ENCODE peak calls at places on chromosomes 12 and 14, in nine cellular contexts. One of them, this sample, is unnamed.

GRCh38 chr12:6891637-6892036 is 13.0 kb upstream of the LRRC23 start:
- DNase-seq in psoas muscle: no peak
- DNase-seq in fibroblast of lung: no peak
- DNase-seq in CD4-positive, alpha-beta T cell: no peak
- DNase-seq in tibial artery: no peak
- DNase-seq in GM23338: no peak
- DNase-seq in lung: no peak
- DNase-seq in neural progenitor cell: no peak
- DNase-seq in transverse colon: no peak
- DNase-seq in this sample: no peak

GRCh38 chr14:31395572-31396205 is 24.7 kb downstream of the HEATR5A start:
- DNase-seq in CD4-positive, alpha-beta T cell: no peak
- DNase-seq in lung: no peak
- DNase-seq in fibroblast of lung: no peak
- DNase-seq in neural progenitor cell: no peak
- DNase-seq in psoas muscle: no peak
- DNase-seq in tibial artery: no peak
- DNase-seq in transverse colon: no peak
- DNase-seq in GM23338: no peak
- DNase-seq in this sample: no peak

GRCh38 chr12:87866602-87867292 is 162.5 kb downstream of the C12orf50 start:
- DNase-seq in lung: no peak
- DNase-seq in CD4-positive, alpha-beta T cell: no peak
- DNase-seq in transverse colon: no peak
- DNase-seq in GM23338: peak; percentile 25
- DNase-seq in tibial artery: no peak
- DNase-seq in fibroblast of lung: peak; percentile 38
- DNase-seq in neural progenitor cell: peak; percentile 2
- DNase-seq in psoas muscle: no peak
- DNase-seq in this sample: no peak

GRCh38 chr12:40107098-40107802 is 1.4 kb upstream of the SLC2A13 start:
- DNase-seq in GM23338: peak; percentile 96
- DNase-seq in transverse colon: peak; percentile 93
- DNase-seq in fibroblast of lung: peak; percentile 91
- DNase-seq in CD4-positive, alpha-beta T cell: peak; percentile 91
- DNase-seq in lung: peak; percentile 91
- DNase-seq in psoas muscle: peak; percentile 83
- DNase-seq in neural progenitor cell: peak; percentile 90
- DNase-seq in tibial artery: peak; percentile 89
- DNase-seq in this sample: peak; percentile 93

GRCh38 chr12:43762596-43762995 is 3.8 kb downstream of the IRAK4 start:
- DNase-seq in tibial artery: no peak
- DNase-seq in CD4-positive, alpha-beta T cell: no peak
- DNase-seq in GM23338: peak; percentile 84
- DNase-seq in transverse colon: no peak
- DNase-seq in psoas muscle: no peak
- DNase-seq in fibroblast of lung: no peak
- DNase-seq in lung: no peak
- DNase-seq in neural progenitor cell: no peak
- DNase-seq in this sample: no peak

GRCh38 chr14:70567791-70568190 is 32.7 kb downstream of the MED6 start:
- DNase-seq in GM23338: peak; percentile 92
- DNase-seq in transverse colon: no peak
- DNase-seq in psoas muscle: no peak
- DNase-seq in fibroblast of lung: peak; percentile 28
- DNase-seq in tibial artery: no peak
- DNase-seq in neural progenitor cell: peak; percentile 58
- DNase-seq in lung: no peak
- DNase-seq in CD4-positive, alpha-beta T cell: no peak
- DNase-seq in this sample: no peak

GRCh38 chr12:117134059-117134458 is 34.8 kb upstream of the TESC start:
- DNase-seq in CD4-positive, alpha-beta T cell: no peak
- DNase-seq in neural progenitor cell: no peak
- DNase-seq in lung: no peak
- DNase-seq in psoas muscle: no peak
- DNase-seq in fibroblast of lung: no peak
- DNase-seq in transverse colon: no peak
- DNase-seq in tibial artery: no peak
- DNase-seq in GM23338: no peak
- DNase-seq in this sample: no peak

GRCh38 chr14:30525833-30526232 is 33.1 kb upstream of the G2E3 start:
- DNase-seq in tibial artery: no peak
- DNase-seq in CD4-positive, alpha-beta T cell: no peak
- DNase-seq in transverse colon: no peak
- DNase-seq in psoas muscle: no peak
- DNase-seq in neural progenitor cell: no peak
- DNase-seq in GM23338: no peak
- DNase-seq in fibroblast of lung: peak; percentile 16
- DNase-seq in lung: no peak
- DNase-seq in this sample: no peak

GRCh38 chr14:21978184-21978998 is 304.8 kb upstream of the OR4E1 start:
- DNase-seq in lung: peak; percentile 31
- DNase-seq in transverse colon: peak; percentile 25
- DNase-seq in psoas muscle: peak; percentile 19
- DNase-seq in fibroblast of lung: peak; percentile 12
- DNase-seq in CD4-positive, alpha-beta T cell: peak; percentile 52
- DNase-seq in tibial artery: no peak
- DNase-seq in GM23338: peak; percentile 85
- DNase-seq in neural progenitor cell: peak; percentile 75
- DNase-seq in this sample: no peak

GRCh38 chr14:81767266-81767987 is 233.8 kb upstream of the SEL1L start:
- DNase-seq in psoas muscle: no peak
- DNase-seq in neural progenitor cell: peak; percentile 39
- DNase-seq in tibial artery: no peak
- DNase-seq in lung: no peak
- DNase-seq in transverse colon: no peak
- DNase-seq in fibroblast of lung: no peak
- DNase-seq in GM23338: no peak
- DNase-seq in CD4-positive, alpha-beta T cell: no peak
- DNase-seq in this sample: no peak

GRCh38 chr12:44885902-44886301 is 9.8 kb upstream of the NELL2 start:
- DNase-seq in tibial artery: no peak
- DNase-seq in CD4-positive, alpha-beta T cell: no peak
- DNase-seq in fibroblast of lung: no peak
- DNase-seq in neural progenitor cell: no peak
- DNase-seq in transverse colon: no peak
- DNase-seq in GM23338: no peak
- DNase-seq in lung: no peak
- DNase-seq in psoas muscle: no peak
- DNase-seq in this sample: no peak

GRCh38 chr12:1740161-1740948 is 49.5 kb downstream of the ADIPOR2 start:
- DNase-seq in CD4-positive, alpha-beta T cell: no peak
- DNase-seq in psoas muscle: no peak
- DNase-seq in transverse colon: no peak
- DNase-seq in fibroblast of lung: no peak
- DNase-seq in neural progenitor cell: no peak
- DNase-seq in tibial artery: no peak
- DNase-seq in GM23338: no peak
- DNase-seq in lung: no peak
- DNase-seq in this sample: no peak

GRCh38 chr12:44771485-44771884 is 104.6 kb downstream of the NELL2 start:
- DNase-seq in GM23338: peak; percentile 54
- DNase-seq in transverse colon: no peak
- DNase-seq in psoas muscle: no peak
- DNase-seq in CD4-positive, alpha-beta T cell: no peak
- DNase-seq in fibroblast of lung: no peak
- DNase-seq in neural progenitor cell: no peak
- DNase-seq in tibial artery: no peak
- DNase-seq in lung: no peak
- DNase-seq in this sample: no peak

GRCh38 chr14:22497671-22498093 is 91.3 kb downstream of the DAD1 start:
- DNase-seq in psoas muscle: no peak
- DNase-seq in CD4-positive, alpha-beta T cell: no peak
- DNase-seq in GM23338: no peak
- DNase-seq in transverse colon: no peak
- DNase-seq in neural progenitor cell: no peak
- DNase-seq in fibroblast of lung: no peak
- DNase-seq in lung: no peak
- DNase-seq in tibial artery: no peak
- DNase-seq in this sample: no peak

GRCh38 chr12:1457901-1458300 is 136.5 kb downstream of the FBXL14 start:
- DNase-seq in GM23338: no peak
- DNase-seq in tibial artery: peak; percentile 86
- DNase-seq in fibroblast of lung: peak; percentile 42
- DNase-seq in CD4-positive, alpha-beta T cell: no peak
- DNase-seq in transverse colon: no peak
- DNase-seq in psoas muscle: peak; percentile 34
- DNase-seq in neural progenitor cell: no peak
- DNase-seq in lung: no peak
- DNase-seq in this sample: no peak

GRCh38 chr14:34098045-34098984 is 147.4 kb upstream of the EGLN3 start:
- DNase-seq in lung: no peak
- DNase-seq in GM23338: peak; percentile 54
- DNase-seq in neural progenitor cell: peak; percentile 50
- DNase-seq in psoas muscle: peak; percentile 17
- DNase-seq in fibroblast of lung: peak; percentile 65
- DNase-seq in transverse colon: peak; percentile 24
- DNase-seq in CD4-positive, alpha-beta T cell: no peak
- DNase-seq in tibial artery: no peak
- DNase-seq in this sample: no peak

GRCh38 chr12:75260316-75260715 is 50.7 kb upstream of the KCNC2 start:
- DNase-seq in GM23338: no peak
- DNase-seq in tibial artery: no peak
- DNase-seq in psoas muscle: no peak
- DNase-seq in transverse colon: no peak
- DNase-seq in neural progenitor cell: no peak
- DNase-seq in CD4-positive, alpha-beta T cell: no peak
- DNase-seq in lung: no peak
- DNase-seq in fibroblast of lung: no peak
- DNase-seq in this sample: no peak

GRCh38 chr12:26247873-26248272 is 52.5 kb downstream of the SSPN start:
- DNase-seq in lung: no peak
- DNase-seq in tibial artery: no peak
- DNase-seq in transverse colon: no peak
- DNase-seq in psoas muscle: no peak
- DNase-seq in GM23338: no peak
- DNase-seq in neural progenitor cell: no peak
- DNase-seq in CD4-positive, alpha-beta T cell: no peak
- DNase-seq in fibroblast of lung: no peak
- DNase-seq in this sample: no peak

GRCh38 chr12:19867151-19867550 is 427.9 kb downstream of the AEBP2 start:
- DNase-seq in neural progenitor cell: no peak
- DNase-seq in psoas muscle: no peak
- DNase-seq in fibroblast of lung: no peak
- DNase-seq in CD4-positive, alpha-beta T cell: no peak
- DNase-seq in lung: no peak
- DNase-seq in GM23338: no peak
- DNase-seq in transverse colon: no peak
- DNase-seq in tibial artery: no peak
- DNase-seq in this sample: no peak

DNA sequence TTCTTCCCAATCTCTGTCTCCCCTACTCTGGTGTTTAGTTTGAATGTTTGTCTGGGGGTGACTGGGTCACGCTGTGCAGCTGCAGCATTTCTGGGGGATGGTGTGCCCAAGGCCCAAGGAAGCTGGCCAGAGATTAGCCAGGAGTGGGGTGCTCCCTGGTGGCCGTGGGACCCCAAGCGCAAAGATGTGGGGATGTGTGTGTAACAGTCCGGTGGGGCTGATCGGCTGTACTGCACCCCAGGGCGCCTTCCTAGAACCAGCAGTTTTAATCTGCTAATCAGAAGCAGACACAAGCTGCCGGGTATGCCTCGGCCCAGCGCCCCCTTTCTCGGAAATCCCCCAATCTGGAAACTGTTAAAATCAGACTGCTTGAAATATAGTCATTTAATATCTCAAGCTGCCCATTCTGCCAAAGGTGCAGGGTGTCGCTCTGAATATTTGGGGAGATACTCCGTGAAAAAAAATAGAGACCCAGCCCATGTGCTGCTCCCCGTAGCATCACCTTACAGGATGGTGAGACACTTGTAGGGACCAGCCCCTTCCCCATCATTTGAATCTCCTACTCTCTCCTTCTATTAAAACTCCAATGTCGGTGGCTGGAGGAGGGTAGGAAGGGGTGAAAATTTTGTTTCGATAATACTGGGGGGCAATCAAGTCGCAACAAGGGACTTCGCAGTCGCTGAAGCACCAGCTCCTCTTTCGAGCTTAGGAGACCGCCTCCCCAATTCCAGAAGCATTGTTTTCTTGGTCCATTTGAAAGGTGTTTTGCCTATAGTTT is 4.3 kb downstream of the HOXC9 start:
- DNase-seq in tibial artery: no peak
- DNase-seq in transverse colon: no peak
- DNase-seq in fibroblast of lung: no peak
- DNase-seq in lung: no peak
- DNase-seq in neural progenitor cell: no peak
- DNase-seq in psoas muscle: no peak
- DNase-seq in GM23338: no peak
- DNase-seq in CD4-positive, alpha-beta T cell: no peak
- DNase-seq in this sample: no peak
- H3K27ac ChIP-seq in tibial artery: peak overlapping the region; percentile 93
- H3K27ac ChIP-seq in transverse colon: no peak overlapping the region
- H3K27ac ChIP-seq in fibroblast of lung: no peak overlapping the region
- H3K27ac ChIP-seq in lung: no peak overlapping the region
- H3K27ac ChIP-seq in neural progenitor cell: no peak overlapping the region
- H3K27ac ChIP-seq in psoas muscle: peak overlapping the region; percentile 95
- H3K27ac ChIP-seq in GM23338: no peak overlapping the region
- H3K27ac ChIP-seq in CD4-positive, alpha-beta T cell: no peak overlapping the region
- H3K27ac ChIP-seq in this sample: no peak overlapping the region

DNA sequence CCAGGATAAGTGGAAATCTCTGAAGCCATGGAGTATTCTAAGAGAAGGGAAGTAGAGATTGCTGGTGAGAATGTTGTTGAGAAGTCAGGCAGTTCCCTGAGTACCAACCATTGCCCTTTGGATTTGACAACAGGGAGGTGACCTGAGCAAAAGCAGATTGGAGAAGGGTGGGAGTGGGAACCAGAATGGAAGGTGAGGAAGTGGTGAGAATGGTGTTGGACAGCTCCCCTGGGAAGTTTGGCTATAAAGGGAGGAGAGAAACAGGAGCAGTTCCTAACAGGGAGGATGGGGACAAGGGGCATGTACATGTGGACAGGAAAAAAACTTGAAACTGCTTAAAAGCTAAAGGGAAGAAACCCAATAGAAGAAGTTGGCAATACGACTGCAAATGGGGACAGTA is 198.1 kb downstream of the ETV6 start:
- DNase-seq in fibroblast of lung: no peak
- DNase-seq in CD4-positive, alpha-beta T cell: no peak
- DNase-seq in tibial artery: no peak
- DNase-seq in psoas muscle: no peak
- DNase-seq in neural progenitor cell: no peak
- DNase-seq in transverse colon: no peak
- DNase-seq in lung: no peak
- DNase-seq in GM23338: no peak
- DNase-seq in this sample: no peak
- TF ChIP-seq CTCF in fibroblast of lung: no peak
- TF ChIP-seq CTCF in CD4-positive, alpha-beta T cell: no peak
- TF ChIP-seq CTCF in tibial artery: no peak
- TF ChIP-seq CTCF in psoas muscle: no peak
- TF ChIP-seq CTCF in neural progenitor cell: no peak
- TF ChIP-seq CTCF in transverse colon: no peak
- TF ChIP-seq CTCF in lung: no peak
- TF ChIP-seq CTCF in GM23338: no peak
- TF ChIP-seq CTCF in this sample: no peak

GRCh38 chr14:77738559-77739250 is 22.3 kb downstream of the SNW1 start:
- DNase-seq in transverse colon: no peak
- DNase-seq in lung: no peak
- DNase-seq in GM23338: no peak
- DNase-seq in tibial artery: no peak
- DNase-seq in CD4-positive, alpha-beta T cell: no peak
- DNase-seq in fibroblast of lung: no peak
- DNase-seq in psoas muscle: no peak
- DNase-seq in neural progenitor cell: no peak
- DNase-seq in this sample: no peak
- H3K27ac ChIP-seq in transverse colon: no peak overlapping the region
- H3K27ac ChIP-seq in lung: no peak overlapping the region
- H3K27ac ChIP-seq in GM23338: no peak overlapping the region
- H3K27ac ChIP-seq in tibial artery: no peak overlapping the region
- H3K27ac ChIP-seq in CD4-positive, alpha-beta T cell: no peak overlapping the region
- H3K27ac ChIP-seq in fibroblast of lung: no peak overlapping the region
- H3K27ac ChIP-seq in psoas muscle: peak overlapping the region; percentile 76
- H3K27ac ChIP-seq in neural progenitor cell: no peak overlapping the region
- H3K27ac ChIP-seq in this sample: no peak overlapping the region

GRCh38 chr12:95351745-95352144 is 122.2 kb upstream of the METAP2 start:
- DNase-seq in tibial artery: peak; percentile 72
- DNase-seq in lung: no peak
- DNase-seq in fibroblast of lung: no peak
- DNase-seq in transverse colon: no peak
- DNase-seq in neural progenitor cell: no peak
- DNase-seq in psoas muscle: no peak
- DNase-seq in GM23338: peak; percentile 36
- DNase-seq in CD4-positive, alpha-beta T cell: no peak
- DNase-seq in this sample: no peak
- TF ChIP-seq CTCF in tibial artery: peak; percentile 38
- TF ChIP-seq CTCF in lung: no peak
- TF ChIP-seq CTCF in fibroblast of lung: no peak
- TF ChIP-seq CTCF in transverse colon: no peak
- TF ChIP-seq CTCF in neural progenitor cell: no peak
- TF ChIP-seq CTCF in psoas muscle: peak; percentile 17
- TF ChIP-seq CTCF in GM23338: peak; percentile 35
- TF ChIP-seq CTCF in CD4-positive, alpha-beta T cell: no peak
- TF ChIP-seq CTCF in this sample: peak; percentile 23

This sample was measured in right atrium auricular region.